ENCODE peak calls at places on chromosomes 5 and 9, in six cellular contexts. One of them, this sample, is unnamed.
A peak's percentile ranks its signal among the peaks of the same experiment; 100 is the strongest.

GRCh38 chr5:140576776-140577201 is 12.2 kb downstream of the SLC35A4 start:
- DNase-seq in A549: no peak
- DNase-seq in GM12878: no peak
- DNase-seq in HepG2: peak; percentile 23
- DNase-seq in endothelial cell of umbilical vein: peak; percentile 24
- DNase-seq in K562: no peak
- DNase-seq in this sample: no peak

GRCh38 chr5:181259974-181260719 is 796 bp downstream of the TRIM52 start:
- DNase-seq in K562: no peak
- DNase-seq in endothelial cell of umbilical vein: peak; percentile 17
- DNase-seq in HepG2: no peak
- DNase-seq in GM12878: no peak
- DNase-seq in A549: no peak
- DNase-seq in this sample: no peak

GRCh38 chr9:126109575-126109974 is 217.1 kb upstream of the MVB12B start:
- DNase-seq in endothelial cell of umbilical vein: no peak
- DNase-seq in K562: no peak
- DNase-seq in A549: no peak
- DNase-seq in GM12878: no peak
- DNase-seq in HepG2: no peak
- DNase-seq in this sample: no peak

GRCh38 chr5:43711496-43711895 is 108.5 kb downstream of the NNT start:
- DNase-seq in endothelial cell of umbilical vein: no peak
- DNase-seq in A549: no peak
- DNase-seq in K562: no peak
- DNase-seq in GM12878: no peak
- DNase-seq in HepG2: peak; percentile 12
- DNase-seq in this sample: no peak

GRCh38 chr5:149406203-149406978 is 27.3 kb upstream of the IL17B start:
- DNase-seq in GM12878: no peak
- DNase-seq in HepG2: no peak
- DNase-seq in A549: no peak
- DNase-seq in K562: peak; percentile 40
- DNase-seq in endothelial cell of umbilical vein: no peak
- DNase-seq in this sample: peak; percentile 36

GRCh38 chr9:89175739-89176360 is 2.8 kb downstream of the SHC3 start:
- DNase-seq in GM12878: no peak
- DNase-seq in endothelial cell of umbilical vein: no peak
- DNase-seq in A549: no peak
- DNase-seq in HepG2: no peak
- DNase-seq in K562: no peak
- DNase-seq in this sample: peak; percentile 29

GRCh38 chr5:147101654-147102053 is 133.2 kb upstream of the STK32A start:
- DNase-seq in K562: no peak
- DNase-seq in GM12878: no peak
- DNase-seq in endothelial cell of umbilical vein: no peak
- DNase-seq in HepG2: no peak
- DNase-seq in A549: no peak
- DNase-seq in this sample: no peak

GRCh38 chr5:139569276-139569955 is 8.3 kb downstream of the UBE2D2 start:
- DNase-seq in A549: no peak
- DNase-seq in endothelial cell of umbilical vein: no peak
- DNase-seq in GM12878: no peak
- DNase-seq in K562: no peak
- DNase-seq in HepG2: no peak
- DNase-seq in this sample: no peak

GRCh38 chr9:89365532-89365912 is 47.2 kb downstream of the SECISBP2 start:
- DNase-seq in K562: no peak
- DNase-seq in endothelial cell of umbilical vein: no peak
- DNase-seq in HepG2: no peak
- DNase-seq in A549: no peak
- DNase-seq in GM12878: no peak
- DNase-seq in this sample: no peak

GRCh38 chr9:100111235-100111634 is 12.2 kb downstream of the INVS start:
- DNase-seq in endothelial cell of umbilical vein: no peak
- DNase-seq in HepG2: no peak
- DNase-seq in GM12878: no peak
- DNase-seq in K562: no peak
- DNase-seq in A549: no peak
- DNase-seq in this sample: no peak

GRCh38 chr5:72767289-72768010 is 49.0 kb upstream of the TNPO1 start:
- DNase-seq in K562: no peak
- DNase-seq in endothelial cell of umbilical vein: peak; percentile 2
- DNase-seq in A549: peak; percentile 41
- DNase-seq in GM12878: no peak
- DNase-seq in HepG2: peak; percentile 86
- DNase-seq in this sample: peak; percentile 1

GRCh38 chr5:141841376-141841775 is 36.8 kb downstream of the PCDH1 start:
- DNase-seq in GM12878: no peak
- DNase-seq in HepG2: no peak
- DNase-seq in A549: no peak
- DNase-seq in K562: no peak
- DNase-seq in endothelial cell of umbilical vein: peak; percentile 49
- DNase-seq in this sample: no peak

GRCh38 chr9:97475079-97475478 is 26.4 kb upstream of the TMOD1 start:
- DNase-seq in HepG2: no peak
- DNase-seq in K562: no peak
- DNase-seq in GM12878: no peak
- DNase-seq in endothelial cell of umbilical vein: no peak
- DNase-seq in A549: no peak
- DNase-seq in this sample: no peak

DNA sequence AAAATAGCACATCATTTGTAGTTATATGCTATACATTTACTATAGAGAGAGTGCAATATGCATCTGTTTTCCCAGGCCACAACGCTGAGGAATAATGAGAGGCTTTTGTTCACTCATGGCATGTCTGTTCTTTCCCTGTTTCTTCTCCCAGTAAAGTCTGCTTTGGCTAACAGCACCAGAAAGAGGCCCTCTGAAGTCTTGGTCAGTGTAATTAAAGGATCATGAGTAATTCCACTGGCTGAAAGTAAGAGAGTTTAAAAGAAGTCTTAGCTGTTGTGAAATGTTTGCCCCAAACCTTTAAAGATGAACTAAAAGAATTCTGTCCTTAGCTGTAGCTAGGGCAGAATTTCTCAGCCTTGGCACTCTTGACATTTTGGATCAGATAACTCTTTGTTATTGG is 228.8 kb downstream of the TLE4 start:
- DNase-seq in K562: no peak
- DNase-seq in endothelial cell of umbilical vein: no peak
- DNase-seq in HepG2: no peak
- DNase-seq in GM12878: no peak
- DNase-seq in A549: no peak
- DNase-seq in this sample: no peak
- TF ChIP-seq MYC in K562: no peak
- TF ChIP-seq MYC in endothelial cell of umbilical vein: no peak
- TF ChIP-seq MYC in HepG2: no peak
- TF ChIP-seq MYC in GM12878: no peak
- TF ChIP-seq MYC in A549: no peak
- TF ChIP-seq MYC in this sample: no peak

GRCh38 chr9:106866243-106866642 is 3.3 kb downstream of the ZNF462 start:
- DNase-seq in K562: no peak
- DNase-seq in HepG2: no peak
- DNase-seq in GM12878: peak; percentile 45
- DNase-seq in A549: no peak
- DNase-seq in endothelial cell of umbilical vein: no peak
- DNase-seq in this sample: no peak
- H3K4me3 ChIP-seq in K562: no peak overlapping the region
- H3K4me3 ChIP-seq in HepG2: no peak overlapping the region
- H3K4me3 ChIP-seq in GM12878: no peak overlapping the region
- H3K4me3 ChIP-seq in A549: no peak overlapping the region
- H3K4me3 ChIP-seq in endothelial cell of umbilical vein: no peak overlapping the region
- H3K4me3 ChIP-seq in this sample: no peak overlapping the region

DNA sequence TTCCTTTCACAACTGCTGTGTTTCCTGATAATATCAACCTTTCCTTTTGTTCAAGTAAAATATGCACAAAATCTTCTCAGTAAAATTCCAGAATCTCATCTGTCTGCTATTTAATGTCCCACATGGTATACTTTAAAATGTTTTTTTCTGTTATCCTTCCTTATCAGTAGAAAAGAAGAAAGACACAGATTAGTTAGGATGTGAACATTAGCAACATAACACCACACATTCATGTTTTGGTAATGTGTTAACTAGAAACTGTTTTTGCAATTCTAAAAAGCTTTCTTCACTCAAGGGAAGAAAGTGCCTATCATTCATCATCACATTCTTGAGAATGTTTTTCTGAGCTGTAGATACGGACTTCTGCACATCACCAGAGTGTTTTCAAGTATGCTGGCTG is 10.4 kb upstream of the ARSB start:
- DNase-seq in HepG2: no peak
- DNase-seq in endothelial cell of umbilical vein: peak; percentile 13
- DNase-seq in K562: no peak
- DNase-seq in A549: no peak
- DNase-seq in GM12878: no peak
- DNase-seq in this sample: no peak
- TF ChIP-seq CTCF in HepG2: no peak
- TF ChIP-seq CTCF in endothelial cell of umbilical vein: no peak
- TF ChIP-seq CTCF in K562: no peak
- TF ChIP-seq CTCF in A549: no peak
- TF ChIP-seq CTCF in GM12878: no peak
- TF ChIP-seq CTCF in this sample: no peak

DNA sequence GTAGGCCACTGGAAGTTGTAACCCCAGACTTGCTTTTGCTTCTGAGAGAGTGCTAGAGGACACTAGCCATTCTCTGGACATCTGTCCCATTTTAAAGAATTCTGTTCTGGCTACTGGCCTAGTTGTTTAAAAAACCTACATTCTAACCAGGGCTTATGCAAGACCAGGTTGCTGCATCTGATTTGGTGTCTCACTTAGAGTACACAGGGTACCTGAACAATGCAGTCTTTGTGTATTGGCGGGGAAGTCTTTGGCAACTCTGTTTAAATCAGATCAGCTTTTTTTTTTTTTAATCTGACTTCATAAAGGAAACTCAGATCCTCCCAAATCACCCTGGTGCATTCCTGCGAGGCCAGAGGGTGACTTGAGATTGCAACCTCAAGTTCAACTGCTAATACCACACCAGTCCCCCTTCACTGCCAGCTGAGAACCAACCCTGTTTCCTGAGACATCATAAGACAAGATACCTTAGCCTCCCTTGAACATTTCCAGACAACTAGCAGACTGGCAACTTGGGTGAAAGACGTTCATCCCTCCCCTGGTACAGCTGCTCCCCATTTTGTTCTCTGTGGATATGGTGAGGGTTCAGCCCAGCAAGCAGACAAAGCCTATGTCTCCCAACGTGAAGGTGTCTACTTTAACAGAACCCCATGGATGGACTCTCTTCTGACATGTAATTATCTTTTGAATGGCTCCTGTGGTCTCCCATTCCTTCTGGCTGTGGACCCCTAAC is 27.0 kb downstream of the SKP1 start:
- DNase-seq in GM12878: no peak
- DNase-seq in endothelial cell of umbilical vein: no peak
- DNase-seq in HepG2: peak; percentile 94
- DNase-seq in A549: no peak
- DNase-seq in K562: no peak
- DNase-seq in this sample: no peak
- TF ChIP-seq MYC in GM12878: no peak
- TF ChIP-seq MYC in endothelial cell of umbilical vein: no peak
- TF ChIP-seq MYC in HepG2: no peak
- TF ChIP-seq MYC in A549: no peak
- TF ChIP-seq MYC in K562: no peak
- TF ChIP-seq MYC in this sample: no peak

DNA sequence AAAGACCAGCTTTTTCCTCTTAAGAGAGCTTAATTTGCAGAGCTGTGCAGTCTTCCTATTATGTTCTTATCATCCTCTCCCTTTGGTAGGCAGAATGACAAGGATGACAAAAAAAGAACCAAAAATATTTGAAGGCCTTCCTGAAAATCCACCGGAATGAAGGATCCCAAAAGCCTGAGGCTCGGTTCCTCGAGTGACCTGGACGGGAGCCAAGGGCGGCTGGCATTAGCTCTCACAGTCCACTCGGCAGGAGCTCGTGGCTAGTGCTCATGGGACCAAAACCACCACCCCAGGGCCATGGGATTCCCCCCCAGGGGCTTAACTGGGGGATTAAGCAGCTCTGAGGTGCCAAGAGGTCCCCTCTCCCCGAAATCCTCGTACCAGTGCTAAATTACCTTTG is 645 bp upstream of the PDZD2 start:
- DNase-seq in GM12878: no peak
- DNase-seq in K562: no peak
- DNase-seq in HepG2: no peak
- DNase-seq in A549: no peak
- DNase-seq in endothelial cell of umbilical vein: no peak
- DNase-seq in this sample: no peak
- H3K4me3 ChIP-seq in GM12878: peak overlapping the region; percentile 66
- H3K4me3 ChIP-seq in K562: peak overlapping the region; percentile 56
- H3K4me3 ChIP-seq in HepG2: no peak overlapping the region
- H3K4me3 ChIP-seq in A549: peak overlapping the region; percentile 56
- H3K4me3 ChIP-seq in endothelial cell of umbilical vein: peak overlapping the region; percentile 34
- H3K4me3 ChIP-seq in this sample: peak overlapping the region; percentile 44

GRCh38 chr9:77765781-77766259 is 117.7 kb upstream of the GNA14 start:
- DNase-seq in GM12878: no peak
- DNase-seq in A549: no peak
- DNase-seq in HepG2: no peak
- DNase-seq in K562: no peak
- DNase-seq in endothelial cell of umbilical vein: no peak
- DNase-seq in this sample: no peak

GRCh38 chr9:77766587-77766986 is 118.5 kb upstream of the GNA14 start:
- DNase-seq in GM12878: no peak
- DNase-seq in endothelial cell of umbilical vein: no peak
- DNase-seq in HepG2: no peak
- DNase-seq in K562: no peak
- DNase-seq in A549: no peak
- DNase-seq in this sample: no peak

GRCh38 chr9:77769246-77769645 is 121.1 kb upstream of the GNA14 start:
- DNase-seq in K562: no peak
- DNase-seq in A549: no peak
- DNase-seq in HepG2: no peak
- DNase-seq in GM12878: no peak
- DNase-seq in endothelial cell of umbilical vein: peak; percentile 80
- DNase-seq in this sample: peak; percentile 74

GRCh38 chr9:77763566-77763965 is 115.4 kb upstream of the GNA14 start:
- DNase-seq in endothelial cell of umbilical vein: no peak
- DNase-seq in GM12878: no peak
- DNase-seq in A549: no peak
- DNase-seq in HepG2: peak; percentile 82
- DNase-seq in K562: no peak
- DNase-seq in this sample: no peak

DNA sequence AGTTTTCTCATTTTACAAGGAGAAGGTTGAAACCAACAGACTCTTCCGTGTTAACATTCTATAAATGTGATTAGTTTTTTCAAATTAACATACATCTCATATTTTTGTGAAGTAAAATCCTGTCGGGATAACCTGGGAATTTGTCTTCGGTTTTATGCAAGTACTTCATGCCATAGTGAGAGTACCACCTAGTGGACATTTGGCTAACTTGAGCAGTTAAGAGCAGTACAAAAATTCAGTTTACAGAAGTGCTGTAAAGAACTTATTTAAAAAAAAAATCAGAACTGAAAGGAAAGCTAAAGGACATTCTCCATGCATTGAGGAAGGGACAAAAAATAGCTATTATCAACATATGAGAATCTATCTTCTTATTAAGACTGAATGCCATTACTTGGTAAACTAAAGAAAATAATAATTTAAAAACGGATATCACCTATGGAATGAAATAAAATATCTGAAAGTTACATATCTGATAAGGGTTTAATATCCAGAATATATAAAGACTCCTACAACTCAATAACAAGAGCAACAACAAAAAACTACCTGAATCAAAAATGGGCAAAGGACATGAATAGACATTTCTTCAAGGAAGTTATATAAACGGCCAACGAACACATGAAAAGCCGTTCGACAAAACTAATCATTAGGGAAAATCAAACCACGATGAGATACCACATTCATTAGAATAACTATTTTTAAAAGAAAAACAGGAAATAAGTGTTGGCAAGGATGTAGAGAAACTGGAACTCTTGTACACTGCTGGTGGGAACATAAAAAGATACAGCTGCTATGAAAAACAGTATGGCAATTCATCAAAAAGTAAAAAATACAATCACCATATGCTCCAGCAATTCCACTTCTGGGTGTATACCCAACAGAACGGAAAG is 117.0 kb upstream of the GNA14 start:
- DNase-seq in K562: no peak
- DNase-seq in HepG2: peak; percentile 50
- DNase-seq in endothelial cell of umbilical vein: peak; percentile 58
- DNase-seq in GM12878: no peak
- DNase-seq in A549: no peak
- DNase-seq in this sample: peak; percentile 47
- TF ChIP-seq CTCF in K562: peak; percentile 6
- TF ChIP-seq CTCF in HepG2: peak; percentile 52
- TF ChIP-seq CTCF in endothelial cell of umbilical vein: peak; percentile 46
- TF ChIP-seq CTCF in GM12878: peak; percentile 28
- TF ChIP-seq CTCF in A549: peak; percentile 67
- TF ChIP-seq CTCF in this sample: peak; percentile 41

This sample was measured in NB4.